ENCODE peak calls at places on chromosome 7, in eight cellular contexts. R is foreskin fibroblast, L is mesothelial cell of epicardium, K is H9, M is astrocyte of the spinal cord, T is A549, Y is body of pancreas, C is fibroblast of villous mesenchyme. D is an unnamed sample.

GRCh38 chr7:118052330-118052729 is 131.6 kb upstream of the LSM8 start:
- DNase-seq in L (no peak), M (no peak), C (no peak), Y (no peak), R (no peak), T (no peak), K (no peak), D (no peak)

GRCh38 chr7:109529712-109530111 is 960.0 kb downstream of the DNAJB9 start:
- DNase-seq in Y (no peak), R (no peak), L (no peak), M (no peak), T (no peak), C (no peak), K (peak; percentile 41), D (no peak)

GRCh38 chr7:29641651-29642050 is 78.0 kb downstream of the PRR15 start:
- DNase-seq in C (no peak), L (no peak), M (peak; percentile 16), Y (no peak), R (peak; percentile 44), T (no peak), K (no peak), D (no peak)

GRCh38 chr7:95342642-95343252 is 18.4 kb upstream of the PON1 start:
- DNase-seq in L (no peak), C (no peak), R (no peak), K (peak; percentile 53), Y (no peak), T (peak; percentile 59), M (peak; percentile 8), D (no peak)

GRCh38 chr7:30164567-30164966 is 29.8 kb downstream of the MTURN start:
- DNase-seq in R (peak; percentile 77), C (peak; percentile 54), Y (no peak), L (no peak), M (peak; percentile 65), K (no peak), T (peak; percentile 55), D (no peak)

GRCh38 chr7:127598318-127598717 is 4.8 kb downstream of the FSCN3 start:
- DNase-seq in L (no peak), T (peak; percentile 47), Y (no peak), C (no peak), M (no peak), K (peak; percentile 85), R (no peak), D (no peak)

GRCh38 chr7:5997210-5997808 is 11.5 kb downstream of the PMS2 start:
- DNase-seq in M (peak; percentile 74), T (peak; percentile 73), L (no peak), Y (peak; percentile 74), C (peak; percentile 74), R (peak; percentile 76), K (no peak), D (no peak)

GRCh38 chr7:45162311-45162845 is 4.8 kb downstream of the RAMP3 start:
- DNase-seq in L (no peak), R (no peak), K (no peak), Y (no peak), T (no peak), C (no peak), M (no peak), D (no peak)

GRCh38 chr7:155373359-155374273 is 75.9 kb downstream of the INSIG1 start:
- DNase-seq in T (no peak), C (peak; percentile 11), K (peak; percentile 64), M (peak; percentile 10), Y (no peak), R (peak; percentile 39), L (no peak), D (no peak)

GRCh38 chr7:155371331-155371883 is 73.7 kb downstream of the INSIG1 start:
- DNase-seq in C (no peak), K (peak; percentile 43), R (no peak), L (no peak), Y (no peak), M (no peak), T (no peak), D (no peak)

GRCh38 chr7:155372782-155373358 is 75.2 kb downstream of the INSIG1 start:
- DNase-seq in R (no peak), L (no peak), K (no peak), Y (no peak), T (no peak), C (no peak), M (no peak), D (no peak)

GRCh38 chr7:155369766-155370165 is 72.1 kb downstream of the INSIG1 start:
- DNase-seq in M (no peak), R (no peak), T (no peak), Y (no peak), C (no peak), K (no peak), L (no peak), D (no peak)

DNA sequence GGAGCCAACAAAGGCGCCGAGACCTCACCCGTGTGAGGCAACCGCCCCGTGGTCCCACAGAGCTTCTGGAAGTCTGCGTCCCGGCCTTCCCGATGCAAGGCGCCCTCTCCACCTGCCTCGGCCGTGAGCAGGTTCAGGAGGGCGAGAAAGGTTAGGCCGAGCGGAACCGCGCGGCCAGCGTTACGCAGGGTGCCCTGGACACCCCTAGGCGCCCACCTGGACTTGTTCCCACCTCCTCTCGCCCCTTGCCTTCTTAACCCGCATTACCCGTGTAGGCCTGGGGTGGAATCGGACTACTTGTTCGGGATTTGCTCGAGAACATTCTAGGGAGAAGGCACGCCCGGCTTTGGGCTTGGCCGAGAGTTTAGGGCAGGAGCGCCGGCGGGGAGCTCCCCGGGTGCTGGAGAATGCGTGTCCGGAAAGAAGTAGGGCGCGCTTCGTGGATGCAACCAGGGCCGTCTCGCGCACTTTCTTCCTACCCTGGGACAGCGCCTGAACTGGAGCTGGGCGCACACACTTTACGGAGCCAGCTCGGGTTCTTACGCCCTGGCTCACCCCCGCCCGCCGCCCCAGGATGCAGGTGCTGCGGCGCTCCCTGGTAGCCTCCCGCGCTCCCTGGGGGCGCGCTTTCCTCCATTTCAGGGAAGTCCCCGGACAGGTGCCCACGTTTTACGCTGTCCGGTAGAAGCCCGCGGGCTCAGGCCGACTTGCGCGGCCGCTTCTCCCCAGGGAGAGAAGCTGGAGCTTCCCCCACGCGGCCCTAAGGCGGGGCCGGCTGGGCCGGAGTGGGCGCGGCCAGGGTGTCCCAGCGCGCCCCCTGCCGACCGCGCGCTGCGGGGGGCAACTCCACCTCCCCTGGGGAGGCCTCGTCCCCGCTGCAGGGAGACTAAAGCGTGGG is 74.5 kb downstream of the INSIG1 start:
- DNase-seq in M (no peak), K (no peak), L (no peak), Y (peak; percentile 40), C (no peak), R (peak; percentile 20), T (peak; percentile 29), D (no peak)
- TF ChIP-seq CTCF in M (peak; percentile 2), K (peak; percentile 35), L (no peak), Y (peak; percentile 38), C (peak; percentile 13), R (no peak), T (peak; percentile 75), D (peak; percentile 42)

DNA sequence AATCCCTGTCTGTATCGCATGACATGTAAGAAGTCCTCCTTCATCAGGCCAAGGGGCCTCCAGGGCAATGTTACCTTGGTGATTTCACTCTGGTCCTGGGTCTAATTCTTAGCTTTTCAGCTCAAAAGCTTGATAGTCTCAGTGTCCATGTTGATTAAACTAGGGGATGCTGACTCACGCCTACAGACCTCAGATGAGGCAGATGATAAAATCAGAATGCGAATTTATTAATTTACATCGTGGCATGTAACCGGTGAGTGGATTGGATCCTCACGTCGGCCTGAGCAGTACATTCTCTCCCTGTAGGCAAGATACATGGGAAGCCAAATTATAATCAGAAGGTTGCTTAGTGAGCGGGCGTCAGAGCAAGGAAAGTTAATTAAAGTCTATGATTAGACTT is 20.3 kb upstream of the CPA5 start:
- DNase-seq in K (no peak), R (no peak), T (no peak), C (peak; percentile 22), M (no peak), Y (no peak), L (no peak), D (no peak)
- TF ChIP-seq CTCF in K (no peak), R (no peak), T (no peak), C (no peak), M (no peak), Y (no peak), L (no peak), D (no peak)

GRCh38 chr7:77441046-77441445 is 24.9 kb upstream of the GSAP start:
- DNase-seq in K (no peak), C (no peak), M (no peak), R (peak; percentile 44), T (no peak), L (no peak), Y (no peak), D (no peak)

GRCh38 chr7:77436889-77437265 is 20.7 kb upstream of the GSAP start:
- DNase-seq in T (no peak), K (no peak), M (no peak), R (no peak), C (no peak), Y (no peak), L (no peak), D (no peak)

GRCh38 chr7:77442631-77443420 is 26.7 kb upstream of the GSAP start:
- DNase-seq in T (no peak), L (no peak), M (peak; percentile 28), K (no peak), C (no peak), Y (no peak), R (peak; percentile 78), D (no peak)

GRCh38 chr7:77444123-77444522 is 28.0 kb upstream of the GSAP start:
- DNase-seq in C (peak; percentile 45), Y (no peak), L (no peak), T (no peak), R (peak; percentile 73), M (peak; percentile 55), K (no peak), D (no peak)

GRCh38 chr7:77439572-77439971 is 23.4 kb upstream of the GSAP start:
- DNase-seq in L (no peak), Y (peak; percentile 51), R (peak; percentile 62), M (no peak), K (no peak), C (peak; percentile 25), T (peak; percentile 78), D (no peak)
- TF ChIP-seq CTCF in L (no peak), Y (peak; percentile 23), R (no peak), M (peak; percentile 37), K (peak; percentile 27), C (peak; percentile 20), T (peak; percentile 82), D (peak; percentile 26)

GRCh38 chr7:32163141-32163806 is 93.1 kb upstream of the PDE1C start:
- DNase-seq in T (peak; percentile 86), L (no peak), Y (peak; percentile 49), K (no peak), R (peak; percentile 88), M (peak; percentile 96), C (peak; percentile 20), D (no peak)

GRCh38 chr7:32161708-32162107 is 91.5 kb upstream of the PDE1C start:
- DNase-seq in K (no peak), R (peak; percentile 72), Y (no peak), L (no peak), T (peak; percentile 11), M (peak; percentile 74), C (peak; percentile 4), D (no peak)

GRCh38 chr7:32167256-32167655 is 97.0 kb upstream of the PDE1C start:
- DNase-seq in L (no peak), T (no peak), C (no peak), K (no peak), M (no peak), Y (no peak), R (no peak), D (no peak)

GRCh38 chr7:32163911-32164310 is 93.7 kb upstream of the PDE1C start:
- DNase-seq in K (no peak), C (no peak), M (peak; percentile 68), Y (no peak), L (no peak), R (peak; percentile 26), T (no peak), D (no peak)

DNA sequence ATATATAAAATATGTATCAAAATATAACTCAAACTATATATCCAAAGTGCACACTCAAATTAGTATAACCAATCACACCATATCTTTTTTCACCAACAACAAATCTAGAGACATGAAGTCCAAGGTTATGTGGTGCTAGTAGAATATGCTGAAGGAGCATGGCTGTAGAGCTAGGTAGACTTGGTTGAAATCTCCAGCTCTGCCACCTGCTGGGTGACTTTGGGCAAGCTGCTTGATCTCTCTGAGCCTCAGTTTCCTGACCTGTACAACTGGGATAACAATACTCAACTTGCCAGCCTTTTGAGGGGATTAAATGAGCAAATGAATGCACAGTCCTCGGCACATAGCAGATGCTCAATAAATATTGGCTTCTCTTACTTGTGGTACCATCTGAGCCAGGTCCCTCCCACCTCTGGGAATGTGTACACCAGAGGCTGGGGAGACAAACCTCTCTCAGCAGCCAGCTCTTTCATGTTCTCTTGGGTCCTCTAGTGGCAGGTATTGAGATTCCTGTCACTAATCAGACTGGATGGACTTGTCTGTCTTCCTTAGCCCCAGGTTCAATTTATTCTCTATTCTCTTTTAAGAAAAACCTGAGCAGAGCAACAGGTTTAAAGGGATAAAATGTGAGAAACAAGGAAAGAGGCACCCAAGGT is 94.3 kb upstream of the PDE1C start:
- DNase-seq in R (peak; percentile 66), M (peak; percentile 85), L (no peak), C (peak; percentile 11), Y (peak; percentile 24), T (peak; percentile 75), K (peak; percentile 64), D (no peak)
- TF ChIP-seq CTCF in R (peak; percentile 47), M (peak; percentile 57), L (peak; percentile 14), C (peak; percentile 27), Y (peak; percentile 59), T (peak; percentile 71), K (peak; percentile 78), D (peak; percentile 66)